ENCODE peak calls at places on chromosome 17, in six cellular contexts. R is H9, L is IMR-90, O is neuronal stem cell, F is H1, X is trophoblast cell. B is an unnamed sample.

GRCh38 chr17:82528484-82529265 is 9.1 kb downstream of the FOXK2 start:
- DNase-seq in X (peak; percentile 54), F (no peak), O (no peak), L (peak; percentile 24), R (peak; percentile 52), B (peak; percentile 29)

GRCh38 chr17:28328325-28328724 is 6.9 kb downstream of the IFT20 start:
- DNase-seq in X (no peak), F (no peak), O (no peak), L (peak; percentile 17), R (peak; percentile 24), B (peak; percentile 49)

GRCh38 chr17:10036511-10037061 is 131.5 kb upstream of the RCVRN start:
- DNase-seq in L (no peak), F (no peak), O (no peak), R (no peak), X (no peak), B (no peak)

GRCh38 chr17:80270836-80271235 is 10.2 kb downstream of the RNF213 start:
- DNase-seq in R (peak; percentile 93), F (peak; percentile 90), L (no peak), O (peak; percentile 58), X (no peak), B (peak; percentile 31)

GRCh38 chr17:83057397-83057761 is 22.0 kb upstream of the METRNL start:
- DNase-seq in L (no peak), F (no peak), X (no peak), R (peak; percentile 26), O (no peak), B (no peak)

GRCh38 chr17:17264430-17264829 is 16.6 kb downstream of the COPS3 start:
- DNase-seq in L (no peak), O (no peak), F (no peak), R (no peak), X (no peak), B (no peak)

GRCh38 chr17:60610481-60610880 is 10.5 kb downstream of the PPM1D start:
- DNase-seq in X (no peak), L (no peak), O (no peak), F (no peak), R (no peak), B (peak; percentile 46)

GRCh38 chr17:2357237-2357636 is 19.9 kb downstream of the SGSM2 start:
- DNase-seq in F (no peak), O (no peak), L (no peak), R (no peak), X (no peak), B (no peak)

GRCh38 chr17:22512997-22513538 is 820.7 kb downstream of the KCNJ18 start:
- DNase-seq in F (no peak), R (no peak), X (no peak), L (no peak), O (no peak), B (no peak)

GRCh38 chr17:76370261-76370993 is 14.0 kb upstream of the SPHK1 start:
- DNase-seq in F (no peak), O (no peak), R (no peak), X (peak; percentile 66), L (peak; percentile 98), B (peak; percentile 88)

GRCh38 chr17:39671651-39672521 is 3.6 kb downstream of the PNMT start:
- DNase-seq in L (peak; percentile 27), X (no peak), O (no peak), R (peak; percentile 86), F (peak; percentile 80), B (peak; percentile 53)

GRCh38 chr17:2380225-2380922 is 20.5 kb downstream of the MNT start:
- DNase-seq in L (no peak), O (no peak), F (no peak), R (no peak), X (peak; percentile 94), B (no peak)

GRCh38 chr17:38922538-38923291 is 2.7 kb upstream of the LASP1NB start:
- DNase-seq in F (peak; percentile 63), L (peak; percentile 69), O (peak; percentile 48), X (no peak), R (peak; percentile 71), B (peak; percentile 61)

GRCh38 chr17:28951991-28952975 is 965 bp upstream of the PHF12 start:
- DNase-seq in O (peak; percentile 99), X (peak; percentile 97), R (peak; percentile 100), L (peak; percentile 99), F (peak; percentile 89), B (peak; percentile 100)

GRCh38 chr17:77324227-77324626 is 183.5 kb downstream of the SEC14L1 start:
- DNase-seq in L (no peak), R (peak; percentile 24), X (no peak), F (no peak), O (no peak), B (no peak)

GRCh38 chr17:57106836-57107497 is 21.9 kb downstream of the AKAP1 start:
- DNase-seq in R (no peak), L (no peak), X (no peak), O (no peak), F (no peak), B (no peak)

GRCh38 chr17:57109393-57110151 is 24.5 kb downstream of the AKAP1 start:
- DNase-seq in F (no peak), X (no peak), L (peak; percentile 5), R (peak; percentile 62), O (no peak), B (no peak)

GRCh38 chr17:57106107-57106835 is 21.2 kb downstream of the AKAP1 start:
- DNase-seq in F (peak; percentile 70), R (peak; percentile 80), O (no peak), X (no peak), L (no peak), B (no peak)

GRCh38 chr17:57108656-57109392 is 23.8 kb downstream of the AKAP1 start:
- DNase-seq in X (no peak), O (no peak), L (no peak), F (no peak), R (no peak), B (no peak)

GRCh38 chr17:57107498-57108101 is 22.6 kb downstream of the AKAP1 start:
- DNase-seq in F (no peak), O (no peak), X (no peak), L (peak; percentile 42), R (no peak), B (peak; percentile 43)
- H3K14ac ChIP-seq in F (no peak overlapping the region), O (no peak overlapping the region), X (no peak overlapping the region), L (no peak overlapping the region), R (no peak overlapping the region), B (no peak overlapping the region)

DNA sequence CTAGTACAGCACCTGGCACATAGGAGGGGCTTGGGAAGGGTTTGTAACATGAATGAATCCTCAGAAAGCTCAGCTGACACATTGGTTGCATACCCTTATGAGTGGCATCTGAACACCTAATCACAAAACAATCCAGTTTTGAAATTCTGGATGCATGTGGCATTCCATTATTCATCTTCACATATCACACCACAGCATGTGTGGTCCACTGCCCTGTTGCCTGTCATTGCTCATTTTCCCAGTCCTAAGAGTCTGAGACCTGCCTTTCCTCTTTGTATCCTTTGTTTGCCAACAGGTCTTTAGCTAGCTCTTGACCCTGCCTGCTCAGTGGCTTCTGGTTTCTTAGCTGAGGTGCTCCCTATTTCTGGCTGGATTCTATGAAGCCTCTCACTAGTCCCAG is 170.8 kb upstream of the ASIC2 start:
- DNase-seq in L (no peak), O (no peak), R (peak; percentile 22), F (no peak), X (peak; percentile 83), B (peak; percentile 30)
- H2AK5ac ChIP-seq in L (no peak overlapping the region), O (no peak overlapping the region), R (no peak overlapping the region), F (no peak overlapping the region), X (no peak overlapping the region), B (no peak overlapping the region)

GRCh38 chr17:64406321-64407200 is 15.9 kb upstream of the PECAM1 start:
- DNase-seq in O (no peak), R (no peak), L (no peak), F (no peak), X (no peak), B (peak; percentile 35)

GRCh38 chr17:64412944-64413381 is 22.3 kb upstream of the PECAM1 start:
- DNase-seq in O (no peak), L (no peak), R (no peak), F (no peak), X (peak; percentile 80), B (no peak)

GRCh38 chr17:64413505-64413904 is 22.8 kb upstream of the PECAM1 start:
- DNase-seq in O (no peak), X (no peak), R (no peak), F (no peak), L (no peak), B (no peak)

GRCh38 chr17:64411999-64412771 is 21.5 kb upstream of the PECAM1 start:
- DNase-seq in R (peak; percentile 84), F (peak; percentile 67), X (no peak), O (peak; percentile 53), L (no peak), B (peak; percentile 58)

DNA sequence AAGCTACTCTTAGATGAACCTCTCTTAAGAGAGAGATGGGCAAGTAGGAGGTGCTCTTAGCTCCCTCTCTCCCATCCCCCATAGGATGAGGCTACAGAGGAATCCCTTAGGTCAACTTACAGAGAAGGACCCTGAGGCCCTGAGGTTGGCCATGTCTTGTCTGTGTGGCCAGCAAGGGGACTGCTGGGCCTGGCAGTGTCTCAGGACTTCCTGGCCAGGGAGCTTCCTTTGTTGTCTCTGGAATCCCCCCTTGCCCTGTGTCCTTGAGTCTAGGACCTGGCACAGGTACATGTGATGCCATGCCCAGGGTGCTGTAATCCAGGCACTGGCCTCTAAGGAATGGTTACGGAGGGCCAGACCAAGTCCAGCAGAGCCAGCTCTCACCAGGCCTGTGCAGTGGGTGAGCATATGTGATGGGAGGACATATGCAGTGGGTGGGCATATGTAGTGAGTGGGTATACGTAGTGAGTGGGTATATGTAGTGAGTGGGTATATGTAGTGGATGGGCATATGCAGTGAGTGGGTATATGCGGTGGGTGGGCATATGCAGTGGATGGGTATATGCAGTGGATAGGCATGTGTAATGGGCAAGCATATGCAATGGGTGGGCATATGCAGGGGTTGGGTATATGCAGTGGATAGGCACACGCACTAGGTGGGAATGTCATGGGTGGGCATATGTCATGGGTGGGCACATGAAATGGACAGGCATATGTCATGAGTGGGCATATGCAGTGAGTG is 20.3 kb upstream of the PECAM1 start:
- DNase-seq in O (no peak), X (no peak), R (peak; percentile 48), L (no peak), F (no peak), B (no peak)
- H3K14ac ChIP-seq in O (peak overlapping the region; percentile 47), X (no peak overlapping the region), R (no peak overlapping the region), L (no peak overlapping the region), F (no peak overlapping the region), B (no peak overlapping the region)

GRCh38 chr17:48545022-48545376 is at the start of gene HOXB2:
- DNase-seq in F (no peak), O (no peak), X (no peak), R (no peak), L (peak; percentile 77), B (peak; percentile 87)
- H2AK5ac ChIP-seq in F (no peak within 1 kb of the TSS), O (no peak within 1 kb of the TSS), X (peak within 1 kb of the TSS; percentile 91), R (no peak within 1 kb of the TSS), L (peak within 1 kb of the TSS; percentile 93), B (peak within 1 kb of the TSS; percentile 93)

GRCh38 chr17:75326587-75326955 is 37.3 kb upstream of the SLC25A19 start:
- DNase-seq in R (no peak), L (no peak), X (no peak), O (no peak), F (no peak), B (no peak)
- H3K14ac ChIP-seq in R (no peak overlapping the region), L (no peak overlapping the region), X (no peak overlapping the region), O (no peak overlapping the region), F (no peak overlapping the region), B (no peak overlapping the region)

B was measured in mesenchymal stem cell.